ENCODE peak calls at places on chromosome 16, in five cellular contexts. Y is GM23248, P is kidney, B is astrocyte, O is MM.1S. H is an unnamed sample.

GRCh38 chr16:31487720-31488629 is 5.1 kb downstream of the SLC5A2 start:
- DNase-seq in Y (peak; percentile 53), P (peak; percentile 88), B (no peak), O (peak; percentile 73), H (no peak)

GRCh38 chr16:87700406-87701065 is 65.2 kb downstream of the KLHDC4 start:
- DNase-seq in Y (no peak), P (no peak), B (no peak), O (no peak), H (no peak)

GRCh38 chr16:25089346-25089745 is 22.2 kb upstream of the LCMT1 start:
- DNase-seq in Y (no peak), P (no peak), B (no peak), O (no peak), H (no peak)

GRCh38 chr16:31458073-31458834 is 1.0 kb upstream of the ARMC5 start:
- DNase-seq in Y (peak; percentile 67), P (peak; percentile 83), B (peak; percentile 49), O (peak; percentile 81), H (no peak)

GRCh38 chr16:106623-107324 is 28.7 kb downstream of the MPG start:
- DNase-seq in Y (peak; percentile 90), P (no peak), B (peak; percentile 53), O (peak; percentile 70), H (peak; percentile 90)

GRCh38 chr16:72749091-72749490 is 298.8 kb downstream of the ZFHX3 start:
- DNase-seq in Y (no peak), P (no peak), B (no peak), O (no peak), H (no peak)

GRCh38 chr16:71230122-71230845 is at the start of gene HYDIN:
- DNase-seq in Y (peak; percentile 63), P (peak; percentile 91), B (peak; percentile 29), O (no peak), H (no peak)

GRCh38 chr16:56781565-56781964 is 51.6 kb downstream of the NUP93 start:
- DNase-seq in Y (no peak), P (no peak), B (peak; percentile 53), O (no peak), H (no peak)

GRCh38 chr16:2468142-2468724 is 2.9 kb upstream of the NTN3 start:
- DNase-seq in Y (peak; percentile 59), P (peak; percentile 82), B (no peak), O (no peak), H (no peak)

GRCh38 chr16:50668368-50669008 is 12.6 kb downstream of the SNX20 start:
- DNase-seq in Y (no peak), P (no peak), B (no peak), O (no peak), H (no peak)

GRCh38 chr16:17469011-17469741 is 1.6 kb downstream of the XYLT1 start:
- DNase-seq in Y (peak; percentile 89), P (no peak), B (peak; percentile 72), O (peak; percentile 23), H (peak; percentile 73)

GRCh38 chr16:84143784-84144199 is 1.2 kb downstream of the HSDL1 start:
- DNase-seq in Y (peak; percentile 21), P (no peak), B (no peak), O (no peak), H (peak; percentile 59)

GRCh38 chr16:66651965-66652364 is 44.6 kb downstream of the CMTM4 start:
- DNase-seq in Y (no peak), P (no peak), B (no peak), O (no peak), H (no peak)

GRCh38 chr16:68447721-68448359 is 468 bp downstream of the SMPD3 start:
- DNase-seq in Y (no peak), P (no peak), B (no peak), O (no peak), H (no peak)

GRCh38 chr16:68445458-68445857 is 2.9 kb downstream of the SMPD3 start:
- DNase-seq in Y (peak; percentile 63), P (no peak), B (no peak), O (peak; percentile 78), H (peak; percentile 95)

GRCh38 chr16:68450741-68451140 is 2.4 kb upstream of the SMPD3 start:
- DNase-seq in Y (peak; percentile 59), P (no peak), B (no peak), O (no peak), H (no peak)

GRCh38 chr16:68446941-68447675 is 1.2 kb downstream of the SMPD3 start:
- DNase-seq in Y (no peak), P (peak; percentile 74), B (no peak), O (no peak), H (no peak)

GRCh38 chr16:68448360-68448970 is at the start of gene SMPD3:
- DNase-seq in Y (peak; percentile 99), P (peak; percentile 99), B (peak; percentile 98), O (peak; percentile 100), H (peak; percentile 99)
- H3K9ac ChIP-seq in Y (no peak within 1 kb of the TSS), P (no peak within 1 kb of the TSS), B (peak within 1 kb of the TSS; percentile 26), O (peak within 1 kb of the TSS; percentile 47), H (peak within 1 kb of the TSS; percentile 52)

GRCh38 chr16:85567101-85567866 is 45.8 kb upstream of the GSE1 start:
- DNase-seq in Y (no peak), P (no peak), B (no peak), O (no peak), H (no peak)
- H3K4me1 ChIP-seq in Y (no peaks in the 10 kb centered on the region), P (peaks cover 72% of the 10 kb centered on the region), B (peaks cover 28% of the 10 kb centered on the region), O (peaks cover 27% of the 10 kb centered on the region), H (peaks cover 15% of the 10 kb centered on the region)

DNA sequence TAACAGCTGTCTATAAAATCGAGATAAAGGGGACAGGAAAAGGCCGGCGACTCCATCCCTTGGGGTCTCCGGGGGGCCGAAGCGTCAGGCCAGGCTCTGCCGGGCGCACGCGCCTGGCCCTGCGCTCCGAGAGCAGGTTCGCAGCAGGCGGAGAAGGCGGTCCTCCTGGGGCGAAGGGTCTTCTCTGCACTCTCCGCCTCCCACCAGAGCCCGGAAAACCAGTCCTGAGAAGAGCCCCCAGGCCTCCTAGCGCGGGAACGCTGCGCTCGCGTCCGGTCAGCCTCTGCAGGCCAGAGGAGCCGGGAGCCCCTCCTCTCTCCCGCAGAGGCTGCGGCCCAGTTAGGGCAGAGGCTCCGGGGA is 5.1 kb downstream of the FOXF1 start:
- DNase-seq in Y (no peak), P (no peak), B (no peak), O (no peak), H (no peak)
- H3K4me3 ChIP-seq in Y (peak overlapping the region; percentile 50), P (no peak overlapping the region), B (peak overlapping the region; percentile 29), O (no peak overlapping the region), H (no peak overlapping the region)

GRCh38 chr16:54931041-54931756 is 534 bp downstream of the IRX5 start:
- DNase-seq in Y (peak; percentile 84), P (peak; percentile 82), B (peak; percentile 27), O (peak; percentile 43), H (peak; percentile 73)
- H3K9ac ChIP-seq in Y (peak overlapping the region; percentile 96), P (no peak overlapping the region), B (peak overlapping the region; percentile 74), O (peak overlapping the region; percentile 79), H (peak overlapping the region; percentile 74)

GRCh38 chr16:85169333-85170065 is 57.2 kb upstream of the CIBAR2 start:
- DNase-seq in Y (peak; percentile 70), P (peak; percentile 78), B (peak; percentile 46), O (no peak), H (no peak)

GRCh38 chr16:85166699-85167588 is 54.7 kb upstream of the CIBAR2 start:
- DNase-seq in Y (no peak), P (peak; percentile 62), B (no peak), O (no peak), H (no peak)

GRCh38 chr16:85166281-85166680 is 54.0 kb upstream of the CIBAR2 start:
- DNase-seq in Y (no peak), P (peak; percentile 54), B (no peak), O (no peak), H (no peak)

GRCh38 chr16:85168732-85169256 is 56.5 kb upstream of the CIBAR2 start:
- DNase-seq in Y (peak; percentile 83), P (peak; percentile 90), B (no peak), O (no peak), H (no peak)

DNA sequence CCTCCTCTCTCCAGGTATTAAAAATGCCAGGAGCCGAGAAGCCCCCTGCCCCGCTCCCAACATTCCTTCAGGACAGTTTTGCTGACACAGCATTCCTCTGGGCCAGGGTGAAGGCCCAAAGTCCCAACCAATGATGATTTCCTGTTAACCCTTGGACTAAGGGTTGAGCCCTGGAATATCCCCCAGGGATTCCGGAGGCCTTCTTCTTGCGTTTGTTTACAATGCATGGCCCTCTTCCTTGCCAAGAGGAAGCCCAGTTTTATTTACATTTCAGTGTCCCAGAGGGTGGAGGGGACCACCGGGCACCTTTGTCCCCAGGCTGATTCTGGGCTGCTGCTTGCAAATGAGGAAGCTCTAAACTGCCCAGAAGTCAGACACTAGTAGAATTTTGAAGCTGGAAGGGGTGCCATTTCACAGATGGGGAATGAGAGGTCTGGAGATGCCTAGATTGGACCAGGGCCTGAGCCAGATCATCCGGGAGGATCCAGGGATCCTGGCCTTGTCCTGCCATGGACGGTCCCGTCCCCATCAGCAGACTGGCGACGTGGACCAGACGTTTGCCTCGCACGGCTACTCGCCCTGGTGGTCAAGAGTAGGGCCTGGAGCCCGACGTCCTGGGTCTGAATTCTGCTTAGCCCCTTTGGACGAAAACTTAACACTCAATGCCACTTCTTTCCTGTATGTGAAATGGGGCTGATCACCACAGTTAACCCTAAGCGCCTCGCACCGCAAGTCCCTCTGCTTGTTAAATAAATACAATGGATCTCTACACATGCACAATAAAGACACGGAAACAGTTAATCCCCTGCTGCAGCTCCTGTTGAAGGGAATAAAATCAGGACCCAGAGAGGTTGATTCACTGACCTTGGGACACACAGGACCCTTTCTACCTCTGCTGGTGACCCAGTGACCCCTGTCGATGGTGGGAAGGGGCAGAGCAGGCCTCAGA is 55.6 kb upstream of the CIBAR2 start:
- DNase-seq in Y (no peak), P (peak; percentile 60), B (no peak), O (no peak), H (no peak)
- H3K4me1 ChIP-seq in Y (peaks cover 5% of the 10 kb centered on the region), P (peaks cover 22% of the 10 kb centered on the region), B (peaks cover 32% of the 10 kb centered on the region), O (no peaks in the 10 kb centered on the region), H (no peaks in the 10 kb centered on the region)

GRCh38 chr16:4623593-4623992 is 1.0 kb upstream of the MGRN1 start:
- DNase-seq in Y (no peak), P (no peak), B (no peak), O (no peak), H (no peak)
- H3K4me3 ChIP-seq in Y (no peak overlapping the region), P (no peak overlapping the region), B (no peak overlapping the region), O (peak overlapping the region; percentile 61), H (peak overlapping the region; percentile 86)

DNA sequence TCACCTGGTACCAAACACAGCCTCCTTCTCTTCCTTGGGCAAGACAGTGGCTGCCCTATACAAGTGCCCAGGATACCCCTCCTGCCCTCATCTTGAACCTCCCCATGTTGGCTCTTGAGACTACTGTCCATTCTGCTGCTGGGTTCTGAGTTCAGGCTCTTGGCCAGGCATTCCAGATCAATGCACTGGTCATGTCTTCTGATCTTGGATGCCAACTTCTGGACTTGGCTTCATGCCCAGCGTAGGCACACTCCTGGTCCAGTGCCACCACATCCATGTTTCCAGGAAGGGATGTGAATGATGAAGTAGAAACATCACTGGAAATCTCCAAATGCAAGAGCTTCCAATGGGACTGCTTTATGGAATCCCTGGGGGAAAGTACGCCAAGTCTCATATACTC is 51.5 kb downstream of the DYNLRB2 start:
- DNase-seq in Y (no peak), P (no peak), B (no peak), O (no peak), H (no peak)
- H3K9ac ChIP-seq in Y (no peak overlapping the region), P (no peak overlapping the region), B (no peak overlapping the region), O (no peak overlapping the region), H (no peak overlapping the region)

GRCh38 chr16:52570495-52571091 is 23.6 kb upstream of the TOX3 start:
- DNase-seq in Y (no peak), P (no peak), B (no peak), O (no peak), H (no peak)
- H3K4me1 ChIP-seq in Y (no peaks in the 10 kb centered on the region), P (peaks cover 6% of the 10 kb centered on the region), B (no peaks in the 10 kb centered on the region), O (no peaks in the 10 kb centered on the region), H (no peaks in the 10 kb centered on the region)

H was measured in Karpas-422.